ENCODE peak calls at places on chromosomes 2 and 18, in eight cellular contexts. One of them, this sample, is unnamed.
A peak's percentile ranks its signal among the peaks of the same experiment; 100 is the strongest.

GRCh38 chr2:80007722-80008503 is 296.6 kb downstream of the LRRTM1 start:
- DNase-seq in K562: no peak
- DNase-seq in GM12878: no peak
- DNase-seq in GM23338: peak; percentile 64
- DNase-seq in H1: peak; percentile 71
- DNase-seq in endothelial cell of umbilical vein: no peak
- DNase-seq in HepG2: no peak
- DNase-seq in HCT116: no peak
- DNase-seq in this sample: peak; percentile 50

GRCh38 chr18:74219056-74219455 is 70.7 kb downstream of the TIMM21 start:
- DNase-seq in H1: no peak
- DNase-seq in GM23338: no peak
- DNase-seq in HCT116: no peak
- DNase-seq in GM12878: no peak
- DNase-seq in HepG2: no peak
- DNase-seq in endothelial cell of umbilical vein: no peak
- DNase-seq in K562: no peak
- DNase-seq in this sample: no peak

GRCh38 chr2:96247009-96247408 is 18.8 kb downstream of the TMEM127 start:
- DNase-seq in K562: no peak
- DNase-seq in GM12878: no peak
- DNase-seq in H1: no peak
- DNase-seq in GM23338: no peak
- DNase-seq in endothelial cell of umbilical vein: no peak
- DNase-seq in HepG2: no peak
- DNase-seq in HCT116: no peak
- DNase-seq in this sample: no peak

GRCh38 chr2:7011376-7012083 is 94.3 kb downstream of the RNF144A start:
- DNase-seq in H1: no peak
- DNase-seq in endothelial cell of umbilical vein: no peak
- DNase-seq in GM23338: no peak
- DNase-seq in GM12878: no peak
- DNase-seq in HepG2: no peak
- DNase-seq in HCT116: no peak
- DNase-seq in K562: no peak
- DNase-seq in this sample: no peak

GRCh38 chr2:165141601-165142000 is 62.2 kb downstream of the SCN3A start:
- DNase-seq in GM23338: peak; percentile 11
- DNase-seq in H1: no peak
- DNase-seq in endothelial cell of umbilical vein: no peak
- DNase-seq in GM12878: no peak
- DNase-seq in K562: no peak
- DNase-seq in HCT116: no peak
- DNase-seq in HepG2: no peak
- DNase-seq in this sample: no peak

GRCh38 chr2:242011991-242012764 is 142.6 kb downstream of the RTP5 start:
- DNase-seq in GM12878: no peak
- DNase-seq in HepG2: no peak
- DNase-seq in HCT116: no peak
- DNase-seq in endothelial cell of umbilical vein: no peak
- DNase-seq in H1: no peak
- DNase-seq in GM23338: no peak
- DNase-seq in K562: no peak
- DNase-seq in this sample: no peak

GRCh38 chr2:145655366-145655765 is 1135.4 kb upstream of the ZEB2 start:
- DNase-seq in GM23338: no peak
- DNase-seq in H1: no peak
- DNase-seq in HCT116: no peak
- DNase-seq in K562: no peak
- DNase-seq in endothelial cell of umbilical vein: no peak
- DNase-seq in GM12878: no peak
- DNase-seq in HepG2: no peak
- DNase-seq in this sample: peak; percentile 70

GRCh38 chr18:11005528-11005927 is 143.8 kb downstream of the PIEZO2 start:
- DNase-seq in GM23338: no peak
- DNase-seq in endothelial cell of umbilical vein: peak; percentile 95
- DNase-seq in HepG2: peak; percentile 99
- DNase-seq in H1: no peak
- DNase-seq in HCT116: no peak
- DNase-seq in GM12878: peak; percentile 58
- DNase-seq in K562: no peak
- DNase-seq in this sample: no peak

GRCh38 chr18:33746261-33746660 is 168.2 kb downstream of the ASXL3 start:
- DNase-seq in K562: no peak
- DNase-seq in endothelial cell of umbilical vein: no peak
- DNase-seq in HCT116: no peak
- DNase-seq in HepG2: no peak
- DNase-seq in GM12878: no peak
- DNase-seq in H1: no peak
- DNase-seq in GM23338: no peak
- DNase-seq in this sample: no peak

GRCh38 chr2:156673271-156673615 is 237.1 kb downstream of the GPD2 start:
- DNase-seq in GM12878: no peak
- DNase-seq in GM23338: no peak
- DNase-seq in K562: no peak
- DNase-seq in HCT116: no peak
- DNase-seq in H1: no peak
- DNase-seq in HepG2: no peak
- DNase-seq in endothelial cell of umbilical vein: no peak
- DNase-seq in this sample: no peak

GRCh38 chr18:5424903-5425302 is 118.9 kb downstream of the EPB41L3 start:
- DNase-seq in HCT116: no peak
- DNase-seq in K562: no peak
- DNase-seq in H1: no peak
- DNase-seq in HepG2: peak; percentile 26
- DNase-seq in GM12878: no peak
- DNase-seq in endothelial cell of umbilical vein: peak; percentile 67
- DNase-seq in GM23338: peak; percentile 71
- DNase-seq in this sample: no peak

GRCh38 chr18:75305984-75306383 is 95.4 kb downstream of the TSHZ1 start:
- DNase-seq in GM12878: no peak
- DNase-seq in HCT116: no peak
- DNase-seq in K562: no peak
- DNase-seq in H1: no peak
- DNase-seq in GM23338: no peak
- DNase-seq in HepG2: no peak
- DNase-seq in endothelial cell of umbilical vein: no peak
- DNase-seq in this sample: no peak

GRCh38 chr2:21330786-21331391 is 207.1 kb downstream of the TDRD15 start:
- DNase-seq in GM23338: no peak
- DNase-seq in HepG2: no peak
- DNase-seq in endothelial cell of umbilical vein: no peak
- DNase-seq in HCT116: no peak
- DNase-seq in H1: no peak
- DNase-seq in K562: no peak
- DNase-seq in GM12878: no peak
- DNase-seq in this sample: no peak

GRCh38 chr18:21074336-21075323 is 37.0 kb downstream of the ROCK1 start:
- DNase-seq in GM23338: peak; percentile 18
- DNase-seq in H1: no peak
- DNase-seq in endothelial cell of umbilical vein: peak; percentile 14
- DNase-seq in HCT116: peak; percentile 2
- DNase-seq in GM12878: no peak
- DNase-seq in K562: no peak
- DNase-seq in HepG2: no peak
- DNase-seq in this sample: peak; percentile 58

GRCh38 chr2:205066081-205066480 is 520.8 kb downstream of the PARD3B start:
- DNase-seq in HCT116: no peak
- DNase-seq in HepG2: no peak
- DNase-seq in K562: no peak
- DNase-seq in H1: no peak
- DNase-seq in endothelial cell of umbilical vein: no peak
- DNase-seq in GM23338: no peak
- DNase-seq in GM12878: no peak
- DNase-seq in this sample: no peak

GRCh38 chr18:48452863-48453323 is 43.7 kb upstream of the ZBTB7C start:
- DNase-seq in K562: no peak
- DNase-seq in HCT116: no peak
- DNase-seq in GM23338: no peak
- DNase-seq in endothelial cell of umbilical vein: no peak
- DNase-seq in HepG2: peak; percentile 85
- DNase-seq in H1: no peak
- DNase-seq in GM12878: no peak
- DNase-seq in this sample: no peak

GRCh38 chr18:57930476-57930875 is 113.5 kb upstream of the NEDD4L start:
- DNase-seq in HCT116: no peak
- DNase-seq in endothelial cell of umbilical vein: no peak
- DNase-seq in H1: no peak
- DNase-seq in GM12878: no peak
- DNase-seq in K562: no peak
- DNase-seq in HepG2: no peak
- DNase-seq in GM23338: no peak
- DNase-seq in this sample: no peak

GRCh38 chr18:57927511-57927910 is 116.5 kb upstream of the NEDD4L start:
- DNase-seq in GM23338: no peak
- DNase-seq in endothelial cell of umbilical vein: no peak
- DNase-seq in HCT116: no peak
- DNase-seq in K562: no peak
- DNase-seq in GM12878: no peak
- DNase-seq in H1: no peak
- DNase-seq in HepG2: peak; percentile 71
- DNase-seq in this sample: no peak

GRCh38 chr18:57928466-57928865 is 115.6 kb upstream of the NEDD4L start:
- DNase-seq in HepG2: no peak
- DNase-seq in GM23338: no peak
- DNase-seq in K562: no peak
- DNase-seq in H1: no peak
- DNase-seq in endothelial cell of umbilical vein: no peak
- DNase-seq in GM12878: no peak
- DNase-seq in HCT116: no peak
- DNase-seq in this sample: no peak

GRCh38 chr18:57931038-57931437 is 113.0 kb upstream of the NEDD4L start:
- DNase-seq in endothelial cell of umbilical vein: no peak
- DNase-seq in H1: no peak
- DNase-seq in HepG2: no peak
- DNase-seq in GM12878: no peak
- DNase-seq in K562: no peak
- DNase-seq in GM23338: no peak
- DNase-seq in HCT116: no peak
- DNase-seq in this sample: no peak

DNA sequence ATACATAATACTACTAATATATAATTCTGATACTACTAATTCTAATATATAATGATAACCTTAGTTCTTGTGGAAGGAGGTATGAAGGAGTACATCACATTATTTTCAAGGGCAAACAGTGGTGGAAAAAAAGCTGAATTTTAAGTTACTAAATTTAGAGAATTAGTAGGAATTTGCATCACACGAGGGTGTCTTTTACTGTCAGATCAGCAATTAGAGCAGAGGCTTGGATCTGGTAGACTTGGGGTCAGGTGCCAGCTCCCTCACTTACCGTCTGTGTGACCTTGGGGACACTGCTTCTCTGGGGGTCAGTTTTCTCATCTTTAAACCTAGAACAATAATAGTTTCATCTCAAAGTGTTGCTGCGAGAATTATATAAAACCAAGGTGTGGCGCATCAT is 114.1 kb upstream of the NEDD4L start:
- DNase-seq in GM12878: no peak
- DNase-seq in GM23338: no peak
- DNase-seq in H1: no peak
- DNase-seq in endothelial cell of umbilical vein: no peak
- DNase-seq in HCT116: no peak
- DNase-seq in HepG2: no peak
- DNase-seq in K562: no peak
- DNase-seq in this sample: no peak
- TF ChIP-seq EZH2 in GM12878: no peak
- TF ChIP-seq EZH2 in GM23338: no peak
- TF ChIP-seq EZH2 in H1: no peak
- TF ChIP-seq EZH2 in endothelial cell of umbilical vein: no peak
- TF ChIP-seq EZH2 in HCT116: no peak
- TF ChIP-seq EZH2 in HepG2: no peak
- TF ChIP-seq EZH2 in K562: no peak
- TF ChIP-seq EZH2 in this sample: no peak

GRCh38 chr2:134275058-134275862 is 21.4 kb downstream of the MGAT5 start:
- DNase-seq in endothelial cell of umbilical vein: no peak
- DNase-seq in HCT116: no peak
- DNase-seq in H1: no peak
- DNase-seq in GM23338: no peak
- DNase-seq in K562: no peak
- DNase-seq in GM12878: peak; percentile 95
- DNase-seq in HepG2: no peak
- DNase-seq in this sample: no peak
- TF ChIP-seq POLR2AphosphoS5 in endothelial cell of umbilical vein: no peak
- TF ChIP-seq POLR2AphosphoS5 in HCT116: no peak
- TF ChIP-seq POLR2AphosphoS5 in H1: no peak
- TF ChIP-seq POLR2AphosphoS5 in GM23338: no peak
- TF ChIP-seq POLR2AphosphoS5 in K562: no peak
- TF ChIP-seq POLR2AphosphoS5 in GM12878: no peak
- TF ChIP-seq POLR2AphosphoS5 in HepG2: no peak
- TF ChIP-seq POLR2AphosphoS5 in this sample: no peak

DNA sequence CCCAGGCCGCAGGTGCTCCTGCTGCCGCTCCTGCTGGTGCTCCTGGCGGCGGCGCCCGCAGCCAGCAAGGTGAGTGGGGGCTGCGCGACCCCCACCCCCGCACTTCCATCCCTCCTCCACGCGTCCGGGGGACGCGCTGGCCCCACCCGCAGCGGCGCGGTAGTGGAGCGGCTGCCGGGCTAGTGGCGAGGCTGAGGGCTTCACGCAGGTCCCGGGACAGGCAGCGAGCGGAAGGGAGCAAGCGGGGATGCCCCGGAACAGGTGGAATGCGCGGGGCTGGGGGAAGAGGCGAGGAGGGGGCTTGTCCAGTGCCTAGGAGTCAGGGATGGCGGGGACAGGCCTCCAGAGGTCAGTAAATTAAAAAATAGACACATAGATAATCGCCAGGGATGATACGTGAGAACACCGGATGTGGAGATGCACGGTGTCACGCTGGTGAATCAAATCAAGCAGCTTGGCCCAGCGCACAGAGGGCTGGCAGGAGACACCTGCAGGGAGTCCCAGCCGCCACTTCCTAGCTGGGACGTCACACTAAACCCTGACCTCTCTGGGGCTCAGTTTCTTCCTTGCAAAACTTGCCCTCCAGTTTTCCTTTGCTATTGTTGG is 424 bp downstream of the COL4A3 start:
- DNase-seq in HepG2: no peak
- DNase-seq in K562: no peak
- DNase-seq in GM23338: peak; percentile 53
- DNase-seq in HCT116: no peak
- DNase-seq in GM12878: no peak
- DNase-seq in endothelial cell of umbilical vein: no peak
- DNase-seq in H1: no peak
- DNase-seq in this sample: no peak
- H3K4me3 ChIP-seq in HepG2: no peak overlapping the region
- H3K4me3 ChIP-seq in K562: no peak overlapping the region
- H3K4me3 ChIP-seq in GM23338: peak overlapping the region; percentile 78
- H3K4me3 ChIP-seq in HCT116: peak overlapping the region; percentile 63
- H3K4me3 ChIP-seq in GM12878: peak overlapping the region; percentile 85
- H3K4me3 ChIP-seq in endothelial cell of umbilical vein: no peak overlapping the region
- H3K4me3 ChIP-seq in H1: peak overlapping the region; percentile 37
- H3K4me3 ChIP-seq in this sample: peak overlapping the region; percentile 75

DNA sequence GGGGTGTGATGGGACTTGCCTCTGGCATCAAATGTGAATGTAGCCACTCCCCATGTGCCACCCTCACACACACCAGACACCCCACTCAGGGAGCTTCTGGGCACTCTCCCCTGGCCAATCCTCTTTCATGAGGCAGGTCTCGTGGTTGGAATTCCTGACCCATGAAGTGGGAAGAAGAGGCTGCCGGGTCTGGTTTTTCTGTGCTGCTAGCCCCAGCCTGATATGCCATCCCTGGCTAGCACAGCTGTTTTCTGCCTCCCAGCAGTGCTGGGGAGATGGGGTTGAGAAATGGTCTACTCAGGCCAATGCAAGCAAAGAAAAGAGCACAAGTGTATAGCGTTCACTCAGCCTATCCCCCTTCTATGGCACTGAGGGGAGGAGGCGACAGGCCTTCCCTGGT is 1.2 kb upstream of the C2orf72 start:
- DNase-seq in K562: no peak
- DNase-seq in HepG2: no peak
- DNase-seq in endothelial cell of umbilical vein: no peak
- DNase-seq in GM12878: no peak
- DNase-seq in GM23338: no peak
- DNase-seq in HCT116: no peak
- DNase-seq in H1: no peak
- DNase-seq in this sample: no peak
- TF ChIP-seq EZH2 in K562: no peak
- TF ChIP-seq EZH2 in HepG2: no peak
- TF ChIP-seq EZH2 in endothelial cell of umbilical vein: no peak
- TF ChIP-seq EZH2 in GM12878: no peak
- TF ChIP-seq EZH2 in GM23338: no peak
- TF ChIP-seq EZH2 in HCT116: no peak
- TF ChIP-seq EZH2 in H1: no peak
- TF ChIP-seq EZH2 in this sample: peak; percentile 35

This sample was measured in SK-N-MC.